ENCODE peak calls at places on chromosomes 11 and 22, in eight cellular contexts. H, X, G, P, K, W, M and V are unnamed samples.
A peak's percentile ranks its signal among the peaks of the same experiment; 100 is the strongest.

GRCh38 chr11:838441-839279 is 3.7 kb downstream of the POLR2L start:
- DNase-seq in H (no peak), X (no peak), G (peak; percentile 46), P (peak; percentile 19), K (no peak), W (no peak), M (peak; percentile 82), V (peak; percentile 67)

GRCh38 chr22:36350751-36351594 is 36.8 kb downstream of the MYH9 start:
- DNase-seq in H (no peak), X (no peak), G (no peak), P (peak; percentile 72), K (peak; percentile 62), W (no peak), M (peak; percentile 91), V (no peak)

GRCh38 chr11:67504023-67504949 is 877 bp downstream of the PITPNM1 start:
- DNase-seq in H (peak; percentile 64), X (no peak), G (peak; percentile 58), P (peak; percentile 34), K (no peak), W (peak; percentile 56), M (no peak), V (peak; percentile 44)

GRCh38 chr11:40099391-40100169 is 1359.9 kb downstream of the LRRC4C start:
- DNase-seq in H (no peak), X (no peak), G (no peak), P (no peak), K (no peak), W (no peak), M (no peak), V (no peak)

GRCh38 chr22:45484742-45485141 is 17.9 kb upstream of the FBLN1 start:
- DNase-seq in H (no peak), X (no peak), G (no peak), P (no peak), K (no peak), W (no peak), M (no peak), V (no peak)

GRCh38 chr11:67280341-67280790 is 8.7 kb upstream of the ANKRD13D start:
- DNase-seq in H (peak; percentile 36), X (no peak), G (no peak), P (no peak), K (peak; percentile 20), W (no peak), M (no peak), V (no peak)

GRCh38 chr11:33687733-33688479 is 12.7 kb downstream of the C11orf91 start:
- DNase-seq in H (no peak), X (no peak), G (peak; percentile 86), P (peak; percentile 88), K (no peak), W (peak; percentile 56), M (peak; percentile 60), V (peak; percentile 57)

GRCh38 chr11:35030716-35031213 is 108.2 kb upstream of the CD44 start:
- DNase-seq in H (peak; percentile 75), X (no peak), G (peak; percentile 73), P (peak; percentile 97), K (no peak), W (no peak), M (no peak), V (no peak)

GRCh38 chr11:17154409-17155159 is 53.2 kb downstream of the PIK3C2A start:
- DNase-seq in H (no peak), X (no peak), G (no peak), P (no peak), K (no peak), W (no peak), M (no peak), V (no peak)

DNA sequence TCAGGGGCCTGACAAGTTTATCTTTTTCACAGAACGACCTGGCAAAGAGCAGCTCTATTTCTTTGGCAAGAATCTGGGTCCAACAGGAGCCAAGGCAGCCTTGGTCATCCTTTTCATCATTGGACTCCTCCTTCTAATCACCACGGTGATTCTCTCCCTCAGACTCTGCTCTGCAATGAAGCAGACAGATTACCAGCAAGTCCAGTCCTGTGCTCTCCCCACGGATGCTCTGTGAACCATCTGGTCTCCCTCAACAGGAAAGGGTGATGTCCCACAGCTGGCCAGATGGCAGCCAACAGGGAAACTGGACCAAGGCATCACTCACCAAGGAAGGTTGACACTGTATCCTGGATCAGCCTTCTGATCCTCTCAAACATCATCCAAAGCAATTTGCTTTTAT is 17.0 kb upstream of the PANX1 start:
- DNase-seq in H (no peak), X (no peak), G (no peak), P (peak; percentile 58), K (no peak), W (no peak), M (no peak), V (no peak)
- H3K27me3 ChIP-seq in H (no peaks in the 10 kb centered on the region), X (no peaks in the 10 kb centered on the region), G (no peaks in the 10 kb centered on the region), P (no peaks in the 10 kb centered on the region), K (no peaks in the 10 kb centered on the region), W (no peaks in the 10 kb centered on the region), M (no peaks in the 10 kb centered on the region), V (no peaks in the 10 kb centered on the region)

DNA sequence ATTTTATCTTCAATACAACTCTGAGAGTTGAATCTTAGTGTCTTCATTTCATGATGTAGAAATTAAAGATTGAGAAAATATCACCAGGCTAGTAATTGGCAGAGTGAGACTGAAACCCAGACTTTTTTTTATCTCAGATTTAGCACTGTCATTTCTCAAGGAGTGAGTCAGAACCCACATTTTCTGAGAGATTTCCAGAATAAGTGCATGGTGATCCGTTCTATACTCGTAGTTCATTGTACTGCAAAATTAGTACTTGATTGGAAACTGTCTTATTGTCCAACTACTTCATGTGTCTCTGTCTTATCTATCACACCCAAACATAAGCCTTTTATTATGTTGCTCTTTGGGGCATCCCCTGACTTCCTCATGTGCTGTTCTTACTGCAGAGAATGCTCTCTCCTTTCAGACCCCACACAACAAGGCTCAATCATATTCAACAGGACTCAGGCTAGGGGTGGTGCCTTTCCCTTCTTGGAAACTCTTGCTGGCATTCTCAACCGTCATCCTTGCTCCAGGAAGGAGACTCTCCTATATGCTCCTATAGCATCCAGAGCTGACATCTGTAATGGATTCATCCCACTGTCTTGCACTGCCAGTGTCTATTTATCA is 76.7 kb upstream of the BLID start:
- DNase-seq in H (no peak), X (no peak), G (peak; percentile 58), P (peak; percentile 62), K (no peak), W (no peak), M (no peak), V (no peak)
- H3K4me1 ChIP-seq in H (peaks cover 10% of the 10 kb centered on the region), X (no peaks in the 10 kb centered on the region), G (peaks cover 6% of the 10 kb centered on the region), P (peaks cover 75% of the 10 kb centered on the region), K (no peaks in the 10 kb centered on the region), W (no peaks in the 10 kb centered on the region), M (peaks cover 9% of the 10 kb centered on the region), V (no peaks in the 10 kb centered on the region)

DNA sequence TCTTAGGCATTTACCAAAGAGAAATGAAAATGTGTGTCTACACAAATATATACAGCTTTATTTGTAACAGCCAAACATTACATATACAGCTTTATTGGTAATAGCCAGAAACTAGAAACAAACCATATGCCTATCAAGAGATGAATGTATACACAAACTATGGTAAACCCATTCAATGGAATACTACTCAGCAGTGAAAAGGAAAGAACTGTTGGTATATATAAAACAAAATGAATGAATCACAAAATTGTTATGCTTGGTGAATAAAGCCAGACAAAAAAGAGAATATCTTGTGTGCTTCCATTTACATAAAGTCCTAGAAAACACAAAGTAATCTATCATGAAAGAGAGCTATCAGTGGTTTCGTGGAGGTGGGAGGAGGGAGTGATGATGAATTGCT is 142.9 kb downstream of the EFCAB6 start:
- DNase-seq in H (no peak), X (no peak), G (no peak), P (no peak), K (no peak), W (no peak), M (no peak), V (no peak)
- H3K27me3 ChIP-seq in H (no peaks in the 10 kb centered on the region), X (no peaks in the 10 kb centered on the region), G (no peaks in the 10 kb centered on the region), P (peaks cover 6% of the 10 kb centered on the region), K (no peaks in the 10 kb centered on the region), W (no peaks in the 10 kb centered on the region), M (no peaks in the 10 kb centered on the region), V (no peaks in the 10 kb centered on the region)

GRCh38 chr22:31952094-31952401 is 7.7 kb downstream of the YWHAH start:
- DNase-seq in H (no peak), X (no peak), G (peak; percentile 31), P (no peak), K (no peak), W (no peak), M (no peak), V (no peak)

GRCh38 chr22:31956360-31956759 is 12.0 kb downstream of the YWHAH start:
- DNase-seq in H (no peak), X (no peak), G (no peak), P (no peak), K (no peak), W (no peak), M (no peak), V (no peak)

GRCh38 chr22:31952459-31952858 is 8.1 kb downstream of the YWHAH start:
- DNase-seq in H (no peak), X (no peak), G (peak; percentile 86), P (peak; percentile 79), K (no peak), W (no peak), M (no peak), V (no peak)

GRCh38 chr22:31953251-31953650 is 8.9 kb downstream of the YWHAH start:
- DNase-seq in H (no peak), X (no peak), G (no peak), P (no peak), K (no peak), W (no peak), M (no peak), V (no peak)

GRCh38 chr22:31954535-31955326 is 10.4 kb downstream of the YWHAH start:
- DNase-seq in H (peak; percentile 70), X (no peak), G (no peak), P (no peak), K (no peak), W (no peak), M (no peak), V (no peak)
- H3K4me1 ChIP-seq in H (peaks cover 14% of the 10 kb centered on the region), X (peaks cover 34% of the 10 kb centered on the region), G (no peaks in the 10 kb centered on the region), P (peaks cover 34% of the 10 kb centered on the region), K (peaks cover 2% of the 10 kb centered on the region), W (no peaks in the 10 kb centered on the region), M (peaks cover 23% of the 10 kb centered on the region), V (peaks cover 9% of the 10 kb centered on the region)

DNA sequence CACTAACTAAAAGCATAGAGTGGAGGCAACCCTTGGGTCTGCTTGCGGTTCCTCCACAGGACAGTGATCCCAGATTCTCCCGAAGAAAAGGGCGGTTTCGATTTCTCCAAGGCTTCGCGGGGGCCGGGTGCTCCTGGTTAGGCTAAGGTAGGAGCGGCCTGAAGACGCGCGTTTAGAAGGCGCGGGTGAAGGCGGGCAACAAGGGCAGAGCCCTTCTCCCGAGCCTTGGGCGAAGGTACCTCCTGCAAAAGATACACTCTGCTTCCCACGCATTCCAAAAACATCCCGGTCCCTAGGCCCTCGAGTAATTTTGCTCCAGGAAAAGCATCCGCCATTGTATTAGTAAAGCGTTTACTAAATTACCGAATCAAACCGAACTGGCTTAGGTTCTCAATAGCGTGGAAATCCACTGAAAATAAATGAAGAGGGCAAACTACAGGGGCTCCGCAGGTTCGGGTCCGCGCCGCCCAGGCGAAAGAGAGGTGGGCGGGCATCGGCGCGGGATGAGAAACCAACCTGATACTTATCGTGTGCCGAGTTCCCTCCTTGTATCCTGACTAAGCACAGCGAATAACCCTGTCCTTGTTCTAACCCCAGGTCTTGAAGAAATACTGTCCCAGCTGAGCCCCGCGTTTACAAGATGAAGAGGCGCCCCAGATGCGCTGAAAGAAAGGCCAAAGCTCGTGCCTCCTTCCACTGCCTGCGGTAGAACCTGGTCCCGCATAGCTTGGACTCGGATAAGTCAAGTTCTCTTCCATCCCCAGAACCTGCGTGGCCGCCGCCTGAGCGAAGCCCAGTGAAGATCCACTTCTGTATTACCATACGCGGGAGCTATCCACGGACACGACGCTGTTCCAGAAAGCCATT is 1.9 kb downstream of the WT1 start:
- DNase-seq in H (no peak), X (no peak), G (peak; percentile 50), P (no peak), K (no peak), W (no peak), M (no peak), V (no peak)
- H3K27me3 ChIP-seq in H (no peaks in the 10 kb centered on the region), X (peaks cover 13% of the 10 kb centered on the region), G (peaks cover 100% of the 10 kb centered on the region), P (peaks cover 80% of the 10 kb centered on the region), K (peaks cover 52% of the 10 kb centered on the region), W (no peaks in the 10 kb centered on the region), M (peaks cover 14% of the 10 kb centered on the region), V (peaks cover 65% of the 10 kb centered on the region)

GRCh38 chr11:92219476-92219875 is 5.1 kb upstream of the FAT3 start:
- DNase-seq in H (no peak), X (no peak), G (no peak), P (no peak), K (no peak), W (no peak), M (no peak), V (no peak)
- H3K4me1 ChIP-seq in H (no peaks in the 10 kb centered on the region), X (no peaks in the 10 kb centered on the region), G (no peaks in the 10 kb centered on the region), P (no peaks in the 10 kb centered on the region), K (no peaks in the 10 kb centered on the region), W (no peaks in the 10 kb centered on the region), M (no peaks in the 10 kb centered on the region), V (no peaks in the 10 kb centered on the region)